ENCODE peak calls at places on chromosomes 13 and 19, in ten cellular contexts. M, V, D, E, S, C, X, W, T and O are unnamed samples.

GRCh38 chr19:7582446-7582845 is 13.2 kb upstream of the CAMSAP3 start:
- DNase-seq in M (no peak), V (no peak), D (no peak), E (no peak), S (no peak), C (no peak), X (no peak), W (no peak), T (peak), O (no peak)

GRCh38 chr13:84812078-84812477 is 929.8 kb upstream of the SLITRK1 start:
- DNase-seq in M (no peak), V (no peak), D (no peak), E (no peak), S (no peak), C (no peak), X (no peak), W (no peak), T (no peak), O (no peak)

GRCh38 chr19:38044267-38045111 is 137.5 kb downstream of the SIPA1L3 start:
- DNase-seq in M (peak), V (no peak), D (peak), E (no peak), S (no peak), C (no peak), X (peak), W (no peak), T (no peak), O (no peak)

GRCh38 chr19:917323-918151 is at the start of gene KISS1R:
- DNase-seq in M (no peak), V (peak), D (no peak), E (peak), S (peak), C (no peak), X (peak), W (peak), T (peak), O (peak)

GRCh38 chr13:100394005-100394695 is 194.4 kb downstream of the GGACT start:
- DNase-seq in M (peak), V (no peak), D (peak), E (no peak), S (no peak), C (no peak), X (peak), W (no peak), T (no peak), O (no peak)

GRCh38 chr19:10501971-10502523 is 1.1 kb downstream of the KEAP1 start:
- DNase-seq in M (no peak), V (peak), D (peak), E (no peak), S (peak), C (peak), X (peak), W (peak), T (peak), O (peak)

GRCh38 chr13:60311527-60311926 is 85.5 kb upstream of the TDRD3 start:
- DNase-seq in M (no peak), V (no peak), D (no peak), E (no peak), S (no peak), C (no peak), X (no peak), W (no peak), T (no peak), O (no peak)

GRCh38 chr19:38388310-38389100 is at the start of gene SPRED3:
- DNase-seq in M (no peak), V (no peak), D (no peak), E (peak), S (peak), C (no peak), X (no peak), W (no peak), T (peak), O (peak)

GRCh38 chr19:46783670-46784069 is 4.7 kb downstream of the SLC1A5 start:
- DNase-seq in M (no peak), V (no peak), D (no peak), E (no peak), S (no peak), C (no peak), X (no peak), W (no peak), T (no peak), O (no peak)

GRCh38 chr13:110746443-110746842 is 32.9 kb downstream of the ING1 start:
- DNase-seq in M (no peak), V (no peak), D (no peak), E (no peak), S (no peak), C (no peak), X (no peak), W (no peak), T (no peak), O (no peak)

GRCh38 chr13:110307697-110308376 is 753 bp downstream of the COL4A2 start:
- DNase-seq in M (no peak), V (peak), D (no peak), E (no peak), S (no peak), C (no peak), X (peak), W (no peak), T (no peak), O (no peak)

GRCh38 chr13:94345374-94346195 is 133.9 kb downstream of the DCT start:
- DNase-seq in M (peak), V (no peak), D (peak), E (no peak), S (no peak), C (no peak), X (peak), W (no peak), T (no peak), O (no peak)

GRCh38 chr13:66673401-66673800 is 556.7 kb downstream of the PCDH9 start:
- DNase-seq in M (peak), V (no peak), D (peak), E (no peak), S (no peak), C (no peak), X (peak), W (no peak), T (no peak), O (no peak)

GRCh38 chr13:81686877-81687276 is 1346.0 kb upstream of the SPRY2 start:
- DNase-seq in M (peak), V (no peak), D (peak), E (no peak), S (no peak), C (no peak), X (no peak), W (no peak), T (no peak), O (no peak)

GRCh38 chr19:35268546-35269424 is at the start of gene USF2:
- DNase-seq in M (peak), V (peak), D (peak), E (peak), S (peak), C (peak), X (peak), W (peak), T (peak), O (peak)

GRCh38 chr19:34173145-34173956 is 1.0 kb downstream of the LSM14A start:
- DNase-seq in M (peak), V (peak), D (peak), E (peak), S (peak), C (no peak), X (peak), W (no peak), T (peak), O (peak)

GRCh38 chr19:52993342-52994178 is 20.2 kb upstream of the ERVV-1 start:
- DNase-seq in M (peak), V (peak), D (peak), E (peak), S (no peak), C (peak), X (peak), W (peak), T (peak), O (peak)

GRCh38 chr13:46817838-46818476 is 21.0 kb upstream of the ESD start:
- DNase-seq in M (no peak), V (no peak), D (no peak), E (no peak), S (no peak), C (no peak), X (no peak), W (no peak), T (no peak), O (no peak)

GRCh38 chr19:47004012-47004465 is 15.6 kb upstream of the NPAS1 start:
- DNase-seq in M (no peak), V (peak), D (no peak), E (no peak), S (no peak), C (no peak), X (no peak), W (no peak), T (no peak), O (no peak)

GRCh38 chr13:48156466-48156865 is 61.6 kb upstream of the MED4 start:
- DNase-seq in M (no peak), V (peak), D (no peak), E (no peak), S (no peak), C (no peak), X (no peak), W (no peak), T (peak), O (no peak)

GRCh38 chr13:31223215-31223614 is 23.4 kb downstream of the B3GLCT start:
- DNase-seq in M (no peak), V (no peak), D (no peak), E (no peak), S (no peak), C (no peak), X (no peak), W (no peak), T (no peak), O (no peak)

GRCh38 chr13:27997904-27998522 is 9.5 kb upstream of the URAD start:
- DNase-seq in M (peak), V (peak), D (peak), E (peak), S (peak), C (no peak), X (peak), W (peak), T (peak), O (no peak)

GRCh38 chr19:38290631-38291147 is 13.4 kb upstream of the C19orf33 start:
- DNase-seq in M (peak), V (no peak), D (peak), E (no peak), S (no peak), C (no peak), X (peak), W (peak), T (peak), O (no peak)

GRCh38 chr13:73658639-73659038 is 475.6 kb downstream of the KLF12 start:
- DNase-seq in M (no peak), V (no peak), D (no peak), E (no peak), S (no peak), C (no peak), X (no peak), W (no peak), T (no peak), O (no peak)

GRCh38 chr13:48210178-48210577 is 22.8 kb upstream of the ITM2B start:
- DNase-seq in M (peak), V (no peak), D (peak), E (no peak), S (peak), C (no peak), X (peak), W (no peak), T (no peak), O (no peak)

GRCh38 chr19:41774515-41774980 is 19.2 kb downstream of the CEACAM6 start:
- DNase-seq in M (no peak), V (no peak), D (no peak), E (peak), S (peak), C (no peak), X (no peak), W (no peak), T (peak), O (no peak)

GRCh38 chr13:110525328-110526319 is 35.9 kb downstream of the RAB20 start:
- DNase-seq in M (no peak), V (no peak), D (no peak), E (no peak), S (no peak), C (no peak), X (no peak), W (peak), T (no peak), O (no peak)

GRCh38 chr19:15577184-15577771 is 37.7 kb upstream of the CYP4F8 start:
- DNase-seq in M (no peak), V (no peak), D (no peak), E (no peak), S (no peak), C (no peak), X (no peak), W (no peak), T (no peak), O (no peak)

GRCh38 chr19:38816131-38816750 is 3.5 kb upstream of the LGALS4 start:
- DNase-seq in M (no peak), V (no peak), D (no peak), E (no peak), S (no peak), C (no peak), X (no peak), W (no peak), T (no peak), O (no peak)

GRCh38 chr13:48334534-48335127 is 31.1 kb downstream of the RB1 start:
- DNase-seq in M (peak), V (no peak), D (peak), E (no peak), S (peak), C (no peak), X (peak), W (no peak), T (no peak), O (no peak)

GRCh38 chr19:40232949-40233810 is 6.7 kb upstream of the CCNP start:
- DNase-seq in M (no peak), V (no peak), D (no peak), E (no peak), S (no peak), C (no peak), X (no peak), W (no peak), T (no peak), O (no peak)

GRCh38 chr13:93625536-93625935 is 398.9 kb downstream of the GPC6 start:
- DNase-seq in M (peak), V (no peak), D (peak), E (no peak), S (no peak), C (no peak), X (peak), W (no peak), T (no peak), O (no peak)

GRCh38 chr13:77429320-77430142 is 102.6 kb upstream of the MYCBP2 start:
- DNase-seq in M (peak), V (no peak), D (no peak), E (no peak), S (no peak), C (no peak), X (no peak), W (no peak), T (no peak), O (no peak)

GRCh38 chr13:19927117-19927734 is 31.3 kb upstream of the ZMYM2 start:
- DNase-seq in M (peak), V (no peak), D (peak), E (no peak), S (peak), C (no peak), X (peak), W (no peak), T (no peak), O (no peak)

GRCh38 chr13:76036176-76036575 is 400.0 kb downstream of the LMO7 start:
- DNase-seq in M (peak), V (no peak), D (peak), E (no peak), S (no peak), C (no peak), X (no peak), W (no peak), T (no peak), O (no peak)

GRCh38 chr19:10517361-10517759 is at the start of gene S1PR5:
- DNase-seq in M (no peak), V (peak), D (no peak), E (no peak), S (peak), C (peak), X (no peak), W (peak), T (no peak), O (peak)

GRCh38 chr13:99974939-99975561 is 3.5 kb upstream of the ZIC5 start:
- DNase-seq in M (no peak), V (peak), D (no peak), E (no peak), S (no peak), C (no peak), X (no peak), W (no peak), T (peak), O (no peak)

GRCh38 chr13:26948353-26948752 is 187.8 kb upstream of the GPR12 start:
- DNase-seq in M (no peak), V (no peak), D (no peak), E (no peak), S (no peak), C (no peak), X (no peak), W (no peak), T (no peak), O (no peak)

GRCh38 chr13:26950546-26950945 is 190.0 kb upstream of the GPR12 start:
- DNase-seq in M (no peak), V (no peak), D (no peak), E (peak), S (no peak), C (no peak), X (no peak), W (no peak), T (no peak), O (no peak)

GRCh38 chr13:26943748-26944147 is 183.2 kb upstream of the GPR12 start:
- DNase-seq in M (no peak), V (no peak), D (no peak), E (peak), S (no peak), C (no peak), X (no peak), W (no peak), T (no peak), O (no peak)

GRCh38 chr13:26949701-26950345 is 189.2 kb upstream of the GPR12 start:
- DNase-seq in M (no peak), V (no peak), D (no peak), E (peak), S (no peak), C (no peak), X (no peak), W (no peak), T (no peak), O (no peak)

GRCh38 chr13:26946675-26947342 is 186.2 kb upstream of the GPR12 start:
- DNase-seq in M (peak), V (no peak), D (peak), E (peak), S (peak), C (no peak), X (peak), W (no peak), T (no peak), O (no peak)
- TF ChIP-seq CTCF in M (peak), V (peak), D (peak), E (peak), S (peak), C (peak), X (peak), W (peak), T (no peak), O (peak)

GRCh38 chr19:4589579-4590410 is 30.3 kb upstream of the SEMA6B start:
- DNase-seq in M (no peak), V (no peak), D (no peak), E (peak), S (no peak), C (no peak), X (no peak), W (no peak), T (no peak), O (no peak)
- TF ChIP-seq CTCF in M (peak), V (peak), D (peak), E (peak), S (peak), C (peak), X (peak), W (peak), T (no peak), O (peak)

GRCh38 chr13:96824110-96824509 is 170.2 kb downstream of the OXGR1 start:
- DNase-seq in M (peak), V (no peak), D (peak), E (no peak), S (no peak), C (no peak), X (peak), W (no peak), T (no peak), O (no peak)

GRCh38 chr13:96821971-96822370 is 172.3 kb downstream of the OXGR1 start:
- DNase-seq in M (no peak), V (no peak), D (no peak), E (no peak), S (no peak), C (no peak), X (no peak), W (no peak), T (no peak), O (no peak)

GRCh38 chr13:96819375-96819774 is 174.9 kb downstream of the OXGR1 start:
- DNase-seq in M (no peak), V (no peak), D (no peak), E (no peak), S (no peak), C (no peak), X (no peak), W (no peak), T (no peak), O (no peak)

GRCh38 chr13:96821381-96821780 is 172.9 kb downstream of the OXGR1 start:
- DNase-seq in M (peak), V (no peak), D (peak), E (no peak), S (no peak), C (no peak), X (peak), W (no peak), T (no peak), O (no peak)

GRCh38 chr13:96822900-96823299 is 171.4 kb downstream of the OXGR1 start:
- DNase-seq in M (peak), V (peak), D (peak), E (peak), S (peak), C (no peak), X (peak), W (no peak), T (peak), O (no peak)
- TF ChIP-seq CTCF in M (peak), V (peak), D (peak), E (peak), S (no peak), C (peak), X (peak), W (peak), T (no peak), O (peak)

DNA sequence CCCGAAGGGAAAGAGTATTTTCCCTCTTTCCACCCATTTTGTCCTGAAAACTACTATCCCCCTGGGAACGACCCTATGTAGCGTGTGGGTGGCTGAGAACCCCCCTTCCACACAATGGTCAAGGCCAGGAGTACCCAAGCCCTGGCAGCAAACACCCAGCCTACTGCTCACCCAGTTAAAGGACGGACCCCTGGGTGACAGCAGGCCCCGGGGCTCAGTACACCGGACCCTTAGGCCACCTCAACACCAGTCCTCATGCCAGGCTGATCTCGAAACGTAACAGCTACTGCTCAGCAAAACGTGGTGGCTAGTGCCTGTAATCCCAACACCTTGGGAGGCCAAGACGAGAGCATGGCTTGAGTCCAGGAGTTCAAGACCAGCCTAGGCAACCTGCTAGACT is 1.4 kb downstream of the ANKRD27 start:
- DNase-seq in M (no peak), V (no peak), D (no peak), E (no peak), S (no peak), C (no peak), X (no peak), W (no peak), T (no peak), O (no peak)
- TF ChIP-seq CTCF in M (no peak), V (no peak), D (no peak), E (no peak), S (no peak), C (no peak), X (no peak), W (no peak), T (no peak), O (no peak)

DNA sequence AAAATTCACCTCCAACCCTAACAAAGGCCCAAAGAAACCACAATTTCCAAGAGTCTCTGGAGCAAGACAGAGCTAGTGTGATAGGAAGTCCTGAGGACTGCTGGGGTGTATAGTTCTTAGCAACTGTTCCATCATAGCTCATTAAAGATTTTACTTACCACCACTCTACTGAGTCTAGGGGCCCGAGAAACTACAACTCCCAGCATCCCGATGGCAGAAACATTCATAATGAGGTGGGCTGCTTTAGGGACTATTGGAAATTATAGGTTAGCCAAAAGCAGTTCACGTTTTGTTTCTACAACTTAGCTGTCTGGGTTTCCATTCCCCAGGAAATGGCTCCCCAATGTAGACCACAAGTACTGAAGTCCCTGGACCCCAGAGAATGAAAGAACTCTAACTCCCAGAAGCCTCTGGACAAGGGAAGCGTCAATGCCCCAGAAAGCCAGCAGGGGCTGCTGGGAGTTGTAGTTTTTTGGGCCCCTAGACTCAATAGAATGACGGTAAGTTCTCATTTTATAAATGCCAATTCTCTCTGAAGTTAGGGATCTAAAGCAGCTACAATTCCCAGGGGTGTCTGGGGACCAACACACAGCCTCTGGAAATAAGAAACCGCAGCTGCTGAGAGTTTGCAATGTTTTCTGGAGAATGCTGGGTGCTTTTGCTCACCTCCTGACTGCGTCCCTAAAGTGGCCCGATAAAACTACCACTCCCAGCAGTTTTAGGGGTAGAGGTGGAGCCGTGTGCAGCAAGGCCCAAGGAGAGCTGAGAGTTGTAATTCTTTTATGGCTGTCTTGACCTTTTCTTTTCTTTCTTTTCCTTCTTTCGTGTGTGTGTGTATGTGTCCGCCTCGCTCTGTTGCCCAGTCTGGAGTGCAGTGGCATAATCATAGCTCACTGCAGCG is 11.1 kb downstream of the FTL start:
- DNase-seq in M (peak), V (no peak), D (no peak), E (peak), S (peak), C (no peak), X (no peak), W (no peak), T (no peak), O (no peak)
- TF ChIP-seq CTCF in M (peak), V (no peak), D (no peak), E (peak), S (no peak), C (no peak), X (peak), W (no peak), T (no peak), O (no peak)